ENCODE peak calls at places on chromosomes 7 and 10, in ten cellular contexts. One of them, this sample, is unnamed.

GRCh38 chr7:70881470-70881869 is 250.5 kb upstream of the GALNT17 start:
- DNase-seq in fibroblast of lung: no peak
- DNase-seq in lung microvascular endothelial cell: no peak
- DNase-seq in prostate gland: no peak
- DNase-seq in germinal center: no peak
- DNase-seq in NCI-H2081: no peak
- DNase-seq in pancreas: no peak
- DNase-seq in GF-D8: no peak
- DNase-seq in dermis blood vessel endothelial cell: no peak
- DNase-seq in choroid plexus epithelial cell: no peak
- DNase-seq in this sample: no peak

GRCh38 chr10:117945651-117946050 is 101.1 kb downstream of the RAB11FIP2 start:
- DNase-seq in GF-D8: no peak
- DNase-seq in NCI-H2081: no peak
- DNase-seq in germinal center: no peak
- DNase-seq in pancreas: no peak
- DNase-seq in dermis blood vessel endothelial cell: no peak
- DNase-seq in choroid plexus epithelial cell: no peak
- DNase-seq in lung microvascular endothelial cell: no peak
- DNase-seq in prostate gland: no peak
- DNase-seq in fibroblast of lung: no peak
- DNase-seq in this sample: no peak

GRCh38 chr10:103367782-103368518 is at the start of gene TAF5:
- DNase-seq in prostate gland: peak
- DNase-seq in GF-D8: peak
- DNase-seq in fibroblast of lung: peak
- DNase-seq in choroid plexus epithelial cell: peak
- DNase-seq in pancreas: peak
- DNase-seq in dermis blood vessel endothelial cell: peak
- DNase-seq in lung microvascular endothelial cell: peak
- DNase-seq in germinal center: peak
- DNase-seq in NCI-H2081: peak
- DNase-seq in this sample: peak

GRCh38 chr7:48636391-48637015 is 287.8 kb upstream of the CDC14C start:
- DNase-seq in fibroblast of lung: peak
- DNase-seq in dermis blood vessel endothelial cell: no peak
- DNase-seq in choroid plexus epithelial cell: no peak
- DNase-seq in NCI-H2081: no peak
- DNase-seq in GF-D8: no peak
- DNase-seq in lung microvascular endothelial cell: no peak
- DNase-seq in pancreas: no peak
- DNase-seq in prostate gland: no peak
- DNase-seq in germinal center: no peak
- DNase-seq in this sample: no peak

GRCh38 chr10:44857363-44858016 is 53.6 kb upstream of the TMEM72 start:
- DNase-seq in lung microvascular endothelial cell: peak
- DNase-seq in germinal center: peak
- DNase-seq in pancreas: peak
- DNase-seq in prostate gland: no peak
- DNase-seq in GF-D8: no peak
- DNase-seq in choroid plexus epithelial cell: peak
- DNase-seq in NCI-H2081: no peak
- DNase-seq in dermis blood vessel endothelial cell: peak
- DNase-seq in fibroblast of lung: peak
- DNase-seq in this sample: no peak

GRCh38 chr10:71486465-71487114 is 89.9 kb downstream of the CDH23 start:
- DNase-seq in choroid plexus epithelial cell: peak
- DNase-seq in lung microvascular endothelial cell: peak
- DNase-seq in fibroblast of lung: peak
- DNase-seq in prostate gland: peak
- DNase-seq in NCI-H2081: no peak
- DNase-seq in pancreas: no peak
- DNase-seq in germinal center: peak
- DNase-seq in dermis blood vessel endothelial cell: peak
- DNase-seq in GF-D8: no peak
- DNase-seq in this sample: no peak

GRCh38 chr7:110839866-110840265 is 251.1 kb upstream of the LRRN3 start:
- DNase-seq in NCI-H2081: peak
- DNase-seq in pancreas: no peak
- DNase-seq in fibroblast of lung: peak
- DNase-seq in germinal center: no peak
- DNase-seq in lung microvascular endothelial cell: no peak
- DNase-seq in choroid plexus epithelial cell: peak
- DNase-seq in GF-D8: no peak
- DNase-seq in dermis blood vessel endothelial cell: peak
- DNase-seq in prostate gland: no peak
- DNase-seq in this sample: no peak

GRCh38 chr10:132534348-132535064 is 3.1 kb upstream of the INPP5A start:
- DNase-seq in NCI-H2081: no peak
- DNase-seq in GF-D8: no peak
- DNase-seq in germinal center: no peak
- DNase-seq in fibroblast of lung: no peak
- DNase-seq in pancreas: no peak
- DNase-seq in choroid plexus epithelial cell: no peak
- DNase-seq in prostate gland: no peak
- DNase-seq in lung microvascular endothelial cell: peak
- DNase-seq in dermis blood vessel endothelial cell: peak
- DNase-seq in this sample: no peak

GRCh38 chr7:155860840-155861479 is 48.7 kb upstream of the SHH start:
- DNase-seq in choroid plexus epithelial cell: peak
- DNase-seq in fibroblast of lung: peak
- DNase-seq in GF-D8: no peak
- DNase-seq in prostate gland: peak
- DNase-seq in germinal center: no peak
- DNase-seq in NCI-H2081: no peak
- DNase-seq in dermis blood vessel endothelial cell: no peak
- DNase-seq in lung microvascular endothelial cell: no peak
- DNase-seq in pancreas: no peak
- DNase-seq in this sample: no peak

GRCh38 chr7:10579561-10579960 is 394.1 kb upstream of the PHF14 start:
- DNase-seq in fibroblast of lung: no peak
- DNase-seq in germinal center: no peak
- DNase-seq in NCI-H2081: no peak
- DNase-seq in GF-D8: no peak
- DNase-seq in choroid plexus epithelial cell: no peak
- DNase-seq in lung microvascular endothelial cell: no peak
- DNase-seq in dermis blood vessel endothelial cell: no peak
- DNase-seq in prostate gland: no peak
- DNase-seq in pancreas: no peak
- DNase-seq in this sample: no peak

GRCh38 chr10:110870823-110871235 is 899 bp upstream of the PDCD4 start:
- DNase-seq in NCI-H2081: no peak
- DNase-seq in lung microvascular endothelial cell: no peak
- DNase-seq in GF-D8: no peak
- DNase-seq in pancreas: peak
- DNase-seq in germinal center: no peak
- DNase-seq in choroid plexus epithelial cell: peak
- DNase-seq in prostate gland: no peak
- DNase-seq in dermis blood vessel endothelial cell: no peak
- DNase-seq in fibroblast of lung: no peak
- DNase-seq in this sample: no peak

GRCh38 chr10:132200344-132201110 is 13.8 kb downstream of the DPYSL4 start:
- DNase-seq in prostate gland: no peak
- DNase-seq in lung microvascular endothelial cell: no peak
- DNase-seq in choroid plexus epithelial cell: no peak
- DNase-seq in fibroblast of lung: no peak
- DNase-seq in pancreas: peak
- DNase-seq in dermis blood vessel endothelial cell: no peak
- DNase-seq in GF-D8: no peak
- DNase-seq in germinal center: no peak
- DNase-seq in NCI-H2081: no peak
- DNase-seq in this sample: no peak

GRCh38 chr7:157558061-157558460 is 221.3 kb downstream of the DNAJB6 start:
- DNase-seq in pancreas: no peak
- DNase-seq in germinal center: no peak
- DNase-seq in lung microvascular endothelial cell: no peak
- DNase-seq in NCI-H2081: no peak
- DNase-seq in fibroblast of lung: no peak
- DNase-seq in GF-D8: no peak
- DNase-seq in prostate gland: no peak
- DNase-seq in dermis blood vessel endothelial cell: no peak
- DNase-seq in choroid plexus epithelial cell: no peak
- DNase-seq in this sample: no peak